ENCODE peak calls at places on chromosomes 13 and 19, in five cellular contexts. Q is HCT116, N is PC-9, A is PC-3, P is OCI-LY7. B is an unnamed sample.

GRCh38 chr13:39254606-39255005 is 216.3 kb downstream of the NHLRC3 start:
- DNase-seq in P (no peak), N (no peak), Q (no peak), A (no peak), B (no peak)

GRCh38 chr19:6610934-6611370 is 20.0 kb upstream of the CD70 start:
- DNase-seq in Q (peak), A (peak), N (no peak), P (no peak), B (no peak)

GRCh38 chr19:2587001-2587719 is 111.2 kb downstream of the GADD45B start:
- DNase-seq in A (no peak), P (no peak), Q (no peak), N (no peak), B (no peak)

GRCh38 chr19:34534206-34534605 is 52.6 kb downstream of the WTIP start:
- DNase-seq in A (no peak), Q (no peak), P (no peak), N (no peak), B (no peak)

GRCh38 chr19:47363758-47364529 is 14.8 kb downstream of the DHX34 start:
- DNase-seq in Q (no peak), N (peak), P (no peak), A (no peak), B (no peak)

GRCh38 chr19:42206871-42207755 is 10.4 kb downstream of the DEDD2 start:
- DNase-seq in Q (no peak), A (peak), N (peak), P (no peak), B (no peak)

GRCh38 chr13:39816936-39817335 is 161.5 kb downstream of the COG6 start:
- DNase-seq in Q (no peak), N (no peak), P (no peak), A (no peak), B (no peak)

GRCh38 chr19:43664008-43664407 is 6.0 kb downstream of the PLAUR start:
- DNase-seq in P (peak), Q (no peak), N (no peak), A (no peak), B (peak)

GRCh38 chr19:58409010-58409790 is 751 bp downstream of the ZNF584 start:
- DNase-seq in N (no peak), Q (no peak), P (no peak), A (peak), B (no peak)

GRCh38 chr19:50518091-50519005 is 4.6 kb upstream of the ASPDH start:
- DNase-seq in A (no peak), P (no peak), N (no peak), Q (no peak), B (no peak)

GRCh38 chr13:73851104-73851503 is 283.1 kb downstream of the KLF12 start:
- DNase-seq in P (no peak), A (peak), N (no peak), Q (no peak), B (no peak)

GRCh38 chr13:94169783-94170513 is 309.5 kb downstream of the DCT start:
- DNase-seq in P (no peak), Q (no peak), A (no peak), N (no peak), B (no peak)

GRCh38 chr13:93217701-93218100 is 8.9 kb upstream of the GPC6 start:
- DNase-seq in A (no peak), P (no peak), N (no peak), Q (no peak), B (no peak)

GRCh38 chr13:27621116-27621365 is 651 bp upstream of the POLR1D start:
- DNase-seq in Q (peak), A (no peak), P (no peak), N (no peak), B (no peak)

GRCh38 chr13:76307157-76307556 is 579.0 kb downstream of the KCTD12 start:
- DNase-seq in A (no peak), N (no peak), P (no peak), Q (no peak), B (no peak)

GRCh38 chr13:46100191-46100877 is 4.5 kb downstream of the CPB2 start:
- DNase-seq in A (no peak), Q (no peak), P (peak), N (no peak), B (no peak)

GRCh38 chr13:64505511-64505910 is 2724.6 kb downstream of the PCDH9 start:
- DNase-seq in A (peak), N (no peak), P (no peak), Q (no peak), B (no peak)

GRCh38 chr13:44142540-44142867 is 231.1 kb upstream of the SERP2 start:
- DNase-seq in N (no peak), Q (no peak), P (no peak), A (no peak), B (no peak)

GRCh38 chr13:110812111-110812868 is 98.8 kb downstream of the ING1 start:
- DNase-seq in A (no peak), P (no peak), Q (no peak), N (no peak), B (no peak)

GRCh38 chr13:97234742-97235141 is 12.6 kb downstream of the MBNL2 start:
- DNase-seq in A (no peak), N (no peak), P (no peak), Q (no peak), B (no peak)

GRCh38 chr19:56223481-56223880 is 21.4 kb downstream of the ZSCAN5C start:
- DNase-seq in P (no peak), A (no peak), N (no peak), Q (no peak), B (no peak)

GRCh38 chr13:110322828-110323171 is 15.7 kb downstream of the COL4A2 start:
- DNase-seq in Q (no peak), A (no peak), N (no peak), P (no peak), B (no peak)

GRCh38 chr13:30577381-30577780 is 40.3 kb upstream of the USPL1 start:
- DNase-seq in A (peak), P (no peak), N (peak), Q (peak), B (no peak)

GRCh38 chr13:42702726-42703125 is 78.7 kb upstream of the FAM216B start:
- DNase-seq in A (no peak), N (no peak), P (no peak), Q (no peak), B (no peak)

GRCh38 chr19:49343127-49343526 is 7.9 kb downstream of the CD37 start:
- DNase-seq in Q (no peak), P (no peak), A (no peak), N (no peak), B (no peak)

GRCh38 chr19:10769533-10770491 is 51.9 kb downstream of the DNM2 start:
- DNase-seq in A (peak), P (peak), N (no peak), Q (no peak), B (no peak)

GRCh38 chr13:20995245-20995829 is 66.0 kb downstream of the LATS2 start:
- DNase-seq in N (no peak), A (no peak), Q (no peak), P (no peak), B (no peak)

GRCh38 chr19:56111601-56112312 is 9.3 kb downstream of the ZNF787 start:
- DNase-seq in A (no peak), N (peak), P (no peak), Q (no peak), B (no peak)

GRCh38 chr19:55149078-55150003 is at the start of gene TNNT1:
- DNase-seq in P (no peak), N (peak), Q (no peak), A (peak), B (no peak)

GRCh38 chr19:41997121-41997850 is 3.3 kb upstream of the ATP1A3 start:
- DNase-seq in A (peak), N (peak), Q (no peak), P (peak), B (no peak)

GRCh38 chr19:53034948-53035675 is 9.4 kb upstream of the ERVV-2 start:
- DNase-seq in P (no peak), A (no peak), Q (no peak), N (no peak), B (no peak)

GRCh38 chr19:23554548-23554947 is 132.5 kb downstream of the ZNF675 start:
- DNase-seq in A (peak), Q (no peak), P (no peak), N (peak), B (no peak)

GRCh38 chr19:56942749-56943148 is 102.2 kb upstream of the PEG3 start:
- DNase-seq in N (no peak), Q (no peak), P (peak), A (no peak), B (no peak)

GRCh38 chr13:82800391-82800790 is 1081.9 kb downstream of the SLITRK1 start:
- DNase-seq in Q (no peak), A (peak), P (no peak), N (no peak), B (no peak)

GRCh38 chr13:20182231-20182846 is 10.4 kb downstream of the GJB2 start:
- DNase-seq in N (peak), P (peak), A (peak), Q (peak), B (peak)

GRCh38 chr19:14363203-14364097 is 17.8 kb upstream of the ADGRE5 start:
- DNase-seq in A (peak), N (peak), P (no peak), Q (peak), B (no peak)

GRCh38 chr19:32200312-32201038 is 144.9 kb upstream of the ZNF507 start:
- DNase-seq in N (no peak), A (no peak), Q (no peak), P (no peak), B (no peak)

GRCh38 chr19:40576585-40577451 is at the start of gene SHKBP1:
- DNase-seq in N (peak), Q (peak), A (peak), P (peak), B (peak)

GRCh38 chr19:40571831-40572495 is 4.7 kb upstream of the SHKBP1 start:
- DNase-seq in N (no peak), Q (no peak), A (no peak), P (no peak), B (no peak)

GRCh38 chr19:40576181-40576584 is 490 bp upstream of the SHKBP1 start:
- DNase-seq in N (no peak), P (no peak), A (no peak), Q (no peak), B (no peak)

GRCh38 chr19:40578442-40578908 is 1.8 kb downstream of the SHKBP1 start:
- DNase-seq in A (peak), Q (no peak), N (no peak), P (peak), B (no peak)

GRCh38 chr19:40575326-40575725 is 1.3 kb upstream of the SHKBP1 start:
- DNase-seq in P (no peak), A (no peak), Q (no peak), N (no peak), B (no peak)
- H3K4me3 ChIP-seq in P (no peak), A (no peak), Q (no peak), N (no peak), B (no peak)

DNA sequence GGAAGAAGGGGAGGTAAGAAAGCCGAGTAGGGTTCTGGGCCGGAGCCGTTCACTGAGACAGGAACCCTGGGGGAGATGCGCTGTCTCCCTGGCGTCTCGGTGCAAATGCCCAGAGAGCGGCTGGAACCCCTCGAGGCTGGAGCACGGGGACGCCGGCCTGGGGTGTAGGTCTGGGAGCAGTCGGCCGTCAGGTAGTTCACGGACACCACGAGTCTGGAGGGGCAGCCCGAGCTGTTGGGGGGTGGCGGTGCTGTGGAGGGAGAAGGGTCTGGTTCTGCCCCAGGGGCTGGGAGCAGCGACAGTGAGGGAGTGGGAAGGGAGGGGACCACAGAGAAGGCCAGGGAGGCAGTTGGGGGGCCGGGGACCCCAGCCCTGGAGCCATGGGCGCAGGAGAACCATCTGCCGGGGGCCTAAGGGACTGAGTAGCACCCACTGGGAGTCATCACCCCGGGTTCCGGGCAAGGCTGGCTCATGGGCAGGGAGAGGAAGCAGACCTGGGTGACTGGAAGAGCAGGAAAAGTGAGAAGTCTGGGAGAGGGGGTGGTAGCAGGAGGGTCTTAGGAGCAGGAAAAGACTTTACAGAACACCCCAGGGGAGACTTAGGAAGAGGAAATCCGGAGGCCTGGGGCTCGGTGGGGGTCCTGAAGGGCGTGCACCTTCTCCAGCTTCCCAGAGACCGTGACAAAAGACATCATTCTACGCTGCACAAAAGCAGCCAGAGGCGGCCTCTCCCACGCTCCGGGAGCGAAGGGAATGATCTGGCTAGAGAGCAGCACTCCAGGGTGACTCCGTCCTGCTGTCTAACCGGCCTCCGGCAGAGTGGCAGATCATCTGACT is 173.1 kb upstream of the SOX1 start:
- DNase-seq in A (no peak), P (no peak), N (no peak), Q (no peak), B (no peak)
- H3K4me3 ChIP-seq in A (no peak), P (no peak), N (no peak), Q (no peak), B (no peak)

GRCh38 chr13:36436811-36437210 is 4.5 kb downstream of the CCNA1 start:
- DNase-seq in P (peak), N (no peak), Q (no peak), A (no peak), B (no peak)

GRCh38 chr13:36428083-36428482 is 4.2 kb upstream of the CCNA1 start:
- DNase-seq in P (no peak), A (peak), Q (no peak), N (peak), B (no peak)

GRCh38 chr13:36431204-36432105 is 840 bp upstream of the CCNA1 start:
- DNase-seq in N (no peak), P (no peak), Q (no peak), A (no peak), B (no peak)

GRCh38 chr13:36430247-36431203 is 1.8 kb upstream of the CCNA1 start:
- DNase-seq in Q (no peak), P (no peak), A (no peak), N (no peak), B (no peak)

GRCh38 chr13:36432106-36432544 is at the start of gene CCNA1:
- DNase-seq in Q (no peak), A (peak), N (no peak), P (no peak), B (no peak)
- H3K4me3 ChIP-seq in Q (no peak), A (peak), N (no peak), P (no peak), B (no peak)

GRCh38 chr13:55815458-55816033 is 1325.2 kb upstream of the PRR20A start:
- DNase-seq in P (no peak), N (no peak), Q (no peak), A (no peak), B (no peak)

GRCh38 chr13:55816976-55817601 is 1323.6 kb upstream of the PRR20A start:
- DNase-seq in P (no peak), Q (no peak), N (no peak), A (no peak), B (no peak)

GRCh38 chr13:55820817-55821216 is 1319.9 kb upstream of the PRR20A start:
- DNase-seq in A (no peak), P (no peak), Q (no peak), N (no peak), B (no peak)
- H3K4me3 ChIP-seq in A (no peak), P (no peak), Q (no peak), N (no peak), B (no peak)

GRCh38 chr19:38252935-38253691 is 3.1 kb downstream of the PPP1R14A start:
- DNase-seq in A (no peak), Q (no peak), N (no peak), P (no peak), B (no peak)
- H3K4me3 ChIP-seq in A (no peak), Q (no peak), N (no peak), P (no peak), B (no peak)

GRCh38 chr13:37870489-37870845 is 895 bp upstream of the TRPC4 start:
- DNase-seq in N (no peak), P (no peak), Q (no peak), A (no peak), B (no peak)
- H3K4me3 ChIP-seq in N (peak), P (no peak), Q (no peak), A (peak), B (no peak)